ENCODE peak calls at places on chromosome 14, in four cellular contexts. B is cardiac muscle cell, X is kidney, J is transverse colon. K is an unnamed sample. For H3K4me1 and H3K36me3, the result is how much of the 10 kb centered on the place peaks cover.

GRCh38 chr14:36241183-36241582 is 64.7 kb upstream of the PTCSC3 start:
- DNase-seq in X (no peak), B (peak), J (no peak), K (no peak)

GRCh38 chr14:66998013-66998412 is 191.2 kb upstream of the GARIN2 start:
- DNase-seq in X (no peak), J (no peak), B (no peak), K (no peak)

GRCh38 chr14:68305738-68306137 is 486.2 kb downstream of the RAD51B start:
- DNase-seq in X (no peak), B (no peak), J (no peak), K (no peak)

GRCh38 chr14:71165121-71165574 is 257.9 kb downstream of the PCNX1 start:
- DNase-seq in J (peak), X (no peak), B (peak), K (peak)

GRCh38 chr14:75401356-75401755 is 26.5 kb upstream of the JDP2 start:
- DNase-seq in B (peak), J (peak), X (no peak), K (peak)

GRCh38 chr14:100290607-100291304 is 15.5 kb downstream of the SLC25A29 start:
- DNase-seq in B (no peak), X (peak), J (no peak), K (no peak)

GRCh38 chr14:56810341-56810740 is at the start of gene OTX2:
- DNase-seq in J (no peak), X (no peak), B (no peak), K (no peak)

GRCh38 chr14:22478247-22478646 is 110.8 kb downstream of the DAD1 start:
- DNase-seq in B (no peak), J (no peak), X (no peak), K (no peak)

GRCh38 chr14:104967414-104968152 is 10.6 kb downstream of the AHNAK2 start:
- DNase-seq in X (peak), B (peak), J (no peak), K (peak)

GRCh38 chr14:34023824-34024767 is 73.2 kb upstream of the EGLN3 start:
- DNase-seq in J (peak), X (no peak), B (no peak), K (no peak)

GRCh38 chr14:51653096-51653814 is 1.5 kb downstream of the FRMD6 start:
- DNase-seq in X (no peak), B (peak), J (no peak), K (no peak)

GRCh38 chr14:75200451-75200850 is 24.0 kb upstream of the TMED10 start:
- DNase-seq in J (peak), B (no peak), X (peak), K (peak)

GRCh38 chr14:98189077-98189476 is 1082.9 kb downstream of the BCL11B start:
- DNase-seq in B (no peak), X (no peak), J (no peak), K (no peak)

GRCh38 chr14:100369019-100369418 is 45.9 kb downstream of the SLC25A47 start:
- DNase-seq in B (no peak), X (no peak), J (no peak), K (no peak)

GRCh38 chr14:85188836-85189235 is 341.1 kb upstream of the FLRT2 start:
- DNase-seq in B (no peak), X (no peak), J (no peak), K (no peak)

GRCh38 chr14:100192250-100192671 is 32.8 kb upstream of the DEGS2 start:
- DNase-seq in B (peak), J (peak), X (peak), K (peak)

GRCh38 chr14:44149597-44149996 is 357.5 kb downstream of the FSCB start:
- DNase-seq in J (no peak), X (no peak), B (peak), K (no peak)

GRCh38 chr14:77714926-77715325 is 7.0 kb downstream of the SLIRP start:
- DNase-seq in B (no peak), J (no peak), X (no peak), K (no peak)

GRCh38 chr14:83300454-83301064 is 1766.9 kb upstream of the SEL1L start:
- DNase-seq in X (no peak), J (no peak), B (peak), K (no peak)

GRCh38 chr14:90111895-90112534 is 50.2 kb downstream of the KCNK13 start:
- DNase-seq in B (no peak), J (no peak), X (no peak), K (no peak)

GRCh38 chr14:91383439-91383838 is 34.2 kb downstream of the CCDC88C start:
- DNase-seq in X (no peak), B (no peak), J (no peak), K (no peak)

GRCh38 chr14:33014710-33015109 is 76.0 kb downstream of the NPAS3 start:
- DNase-seq in J (no peak), B (no peak), X (no peak), K (no peak)

GRCh38 chr14:21999400-21999799 is 325.8 kb upstream of the OR4E1 start:
- DNase-seq in B (no peak), X (no peak), J (no peak), K (no peak)

GRCh38 chr14:99518441-99519346 is 37.5 kb downstream of the CCNK start:
- DNase-seq in B (peak), X (peak), J (peak), K (peak)

GRCh38 chr14:24399981-24400718 is 1.3 kb downstream of the NYNRIN start:
- DNase-seq in J (no peak), B (no peak), X (no peak), K (no peak)

GRCh38 chr14:74558655-74559054 is 53.4 kb downstream of the LTBP2 start:
- DNase-seq in J (no peak), B (no peak), X (no peak), K (no peak)

GRCh38 chr14:96309907-96310330 is 53.2 kb downstream of the ATG2B start:
- DNase-seq in X (no peak), J (no peak), B (no peak), K (no peak)

GRCh38 chr14:55684956-55685584 is 105.1 kb downstream of the KTN1 start:
- DNase-seq in J (no peak), X (no peak), B (no peak), K (no peak)

DNA sequence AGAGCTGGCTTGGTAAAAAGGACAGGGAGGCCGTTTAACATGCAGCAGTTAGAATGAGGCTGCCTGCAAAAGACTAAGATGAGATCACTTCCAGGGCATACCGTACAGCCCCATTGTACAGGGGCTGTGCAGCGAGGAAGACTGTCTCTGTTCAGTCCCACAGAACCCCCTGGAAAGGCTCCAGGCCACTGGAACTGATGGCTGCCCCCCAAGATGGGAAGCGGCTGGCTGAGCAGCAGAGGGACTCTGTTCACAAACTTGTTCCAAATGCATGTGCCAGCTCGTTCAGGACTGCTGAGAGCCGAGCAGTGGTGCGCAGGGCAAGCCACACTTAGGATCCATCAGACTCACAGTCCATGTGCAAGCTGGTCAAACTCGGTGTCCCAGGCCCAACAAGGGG is 82.9 kb downstream of the CHGA start:
- DNase-seq in J (no peak), B (no peak), X (no peak), K (no peak)
- H3K4me1 ChIP-seq in J (under half), B (under half), X (under half), K (under half)

GRCh38 chr14:63878792-63879191 is 26.0 kb downstream of the SYNE2 start:
- DNase-seq in B (no peak), X (no peak), J (no peak), K (no peak)

GRCh38 chr14:63877594-63877993 is 24.8 kb downstream of the SYNE2 start:
- DNase-seq in J (no peak), X (no peak), B (no peak), K (no peak)

GRCh38 chr14:63878052-63878451 is 25.2 kb downstream of the SYNE2 start:
- DNase-seq in B (no peak), X (no peak), J (no peak), K (no peak)

GRCh38 chr14:63887899-63888298 is 35.1 kb downstream of the SYNE2 start:
- DNase-seq in J (no peak), B (no peak), X (no peak), K (no peak)

DNA sequence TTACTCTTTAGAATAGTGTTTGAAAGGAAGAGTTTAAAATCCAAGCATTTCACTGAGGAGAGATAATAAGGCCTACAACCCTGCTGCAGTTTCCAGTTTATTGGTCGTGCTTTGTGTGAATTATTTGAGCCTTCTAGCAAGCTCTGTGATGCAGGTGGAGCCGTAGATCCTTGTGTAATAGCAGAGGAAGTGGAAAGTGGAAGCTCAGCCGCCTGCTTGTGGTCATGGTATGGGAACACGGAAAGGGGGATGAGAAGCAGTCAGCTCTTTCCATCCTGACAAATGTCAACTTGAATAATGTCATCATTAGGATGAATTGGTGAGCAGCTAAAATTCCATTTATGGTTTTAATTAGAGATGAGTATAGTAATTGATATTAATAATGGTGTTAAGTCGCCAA is 29.1 kb downstream of the SYNE2 start:
- DNase-seq in B (no peak), X (no peak), J (no peak), K (no peak)
- H3K36me3 ChIP-seq in B (under half), X (under half), J (under half), K (under half)

DNA sequence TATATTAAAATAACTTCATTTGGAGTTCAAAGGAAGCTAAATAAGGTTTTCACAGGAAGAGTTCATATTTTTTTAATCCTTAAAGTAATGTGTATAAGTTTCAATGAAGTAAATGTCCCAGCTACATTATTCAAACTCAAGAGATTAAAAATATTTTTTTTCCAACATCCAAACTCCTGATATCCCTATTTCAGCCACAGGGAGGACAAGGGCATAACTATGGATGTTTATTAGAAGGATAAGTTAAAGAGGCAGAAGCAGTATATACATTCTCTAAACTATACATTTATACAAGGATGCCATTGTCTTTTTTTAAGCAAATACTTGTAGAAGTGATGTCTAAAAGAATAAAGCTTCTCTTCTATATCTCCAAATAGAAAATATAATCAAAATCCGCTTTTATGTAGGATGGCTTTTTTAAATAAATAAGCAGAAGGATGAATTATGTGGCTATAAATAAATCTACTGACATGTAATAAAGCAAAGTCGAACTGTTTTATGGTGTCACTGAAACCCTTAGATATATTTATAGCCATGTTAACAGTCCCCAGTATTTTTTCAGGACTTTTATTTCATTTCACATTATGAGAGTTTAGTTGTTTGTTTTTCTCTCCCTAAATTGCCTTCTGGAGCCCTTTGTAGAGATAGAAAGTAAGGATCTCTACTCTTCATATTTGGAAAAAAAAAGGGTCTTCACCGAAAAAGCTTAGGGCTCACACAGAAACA is 936.5 kb downstream of the DIO2 start:
- DNase-seq in B (no peak), J (no peak), X (no peak), K (no peak)
- TF ChIP-seq CTCF in B (no peak), J (no peak), X (no peak), K (no peak)

DNA sequence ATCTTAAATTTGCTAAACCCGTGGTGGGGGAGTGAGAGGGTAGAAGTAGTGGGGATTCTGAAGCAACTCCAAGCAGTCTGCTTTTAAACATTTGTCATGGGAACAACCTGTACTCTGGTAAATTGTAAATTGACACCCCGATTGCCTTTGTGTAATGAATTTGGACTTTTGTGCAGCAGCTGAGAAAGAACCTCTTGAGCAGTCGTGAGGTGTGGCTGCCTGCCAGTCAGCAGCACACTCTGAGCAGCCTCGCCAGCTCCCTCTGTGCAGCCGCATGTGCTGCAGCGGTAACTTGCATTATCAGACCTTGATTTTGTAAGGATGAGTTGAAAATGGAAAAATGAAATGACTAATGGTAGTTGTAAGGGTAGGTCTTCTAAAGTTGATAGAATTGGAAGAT is 74.3 kb downstream of the SUSD6 start:
- DNase-seq in X (peak), J (peak), B (peak), K (peak)
- H3K4me1 ChIP-seq in X (under half), J (under half), B (under half), K (under half)

DNA sequence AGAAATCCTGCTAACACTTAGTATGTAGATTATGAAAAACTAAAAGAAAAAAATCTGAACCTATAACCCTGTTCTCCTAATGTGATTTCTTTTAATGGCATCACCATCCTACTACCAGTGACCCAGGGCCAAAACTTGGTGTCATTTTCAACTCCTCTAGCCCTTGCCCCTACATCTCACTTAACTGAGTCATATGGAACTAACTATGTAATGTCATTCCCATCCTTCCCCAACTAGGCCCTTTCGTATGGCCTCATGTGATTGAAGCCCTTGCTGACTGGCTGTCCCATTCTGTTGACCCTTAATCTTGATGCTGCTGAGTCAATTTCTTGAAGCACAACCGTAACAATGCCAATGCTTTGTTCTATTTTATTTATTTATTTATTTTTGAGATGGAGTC is 7.6 kb downstream of the DMAC2L start:
- DNase-seq in B (no peak), J (no peak), X (no peak), K (no peak)
- H3K36me3 ChIP-seq in B (under half), J (under half), X (under half), K (under half)

GRCh38 chr14:59882957-59883356 is 12.4 kb upstream of the RTN1 start:
- DNase-seq in X (no peak), B (no peak), J (no peak), K (no peak)
- TF ChIP-seq CTCF in X (no peak), B (peak), J (no peak), K (no peak)

DNA sequence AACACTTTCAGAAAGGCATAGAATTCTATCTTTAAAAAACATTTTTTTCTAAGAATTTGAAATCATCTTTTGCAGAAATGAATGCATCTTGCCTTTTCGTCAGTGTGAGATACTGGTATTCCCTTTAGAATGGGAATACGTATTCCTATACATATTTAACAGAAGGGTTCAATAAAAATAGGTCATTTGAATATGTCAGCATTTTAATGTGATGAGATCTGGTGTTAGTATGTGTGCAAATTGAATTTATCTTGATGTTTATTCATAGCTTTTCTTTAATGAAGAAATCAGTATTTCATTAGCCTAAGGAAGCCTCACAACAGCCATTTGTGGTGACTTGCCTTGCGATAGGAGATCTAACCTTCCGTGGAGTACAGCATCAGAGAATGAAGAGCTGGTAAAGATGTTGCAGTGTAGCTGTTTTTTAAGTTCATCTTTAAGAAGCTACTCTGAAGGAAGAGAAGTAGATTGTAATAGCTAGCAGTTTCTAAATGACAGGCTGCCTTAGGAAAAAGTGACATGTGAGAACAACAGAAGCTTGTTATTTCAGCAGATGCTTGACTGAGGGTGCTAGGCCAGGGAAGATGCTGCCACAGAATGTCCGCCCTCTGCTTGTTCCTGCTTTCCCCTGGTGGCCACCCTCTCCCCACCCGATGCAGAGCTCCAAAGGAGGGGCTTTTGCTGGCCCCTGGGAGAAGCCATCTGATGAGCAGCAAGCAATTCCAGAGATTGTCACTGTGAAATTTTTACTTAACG is 44.4 kb downstream of the WDR20 start:
- DNase-seq in B (no peak), X (peak), J (no peak), K (no peak)
- H3K4me1 ChIP-seq in B (under half), X (under half), J (under half), K (under half)

GRCh38 chr14:102693006-102693755 is 84.1 kb upstream of the TRAF3 start:
- DNase-seq in B (no peak), X (no peak), J (no peak), K (no peak)

GRCh38 chr14:102694530-102695171 is 82.6 kb upstream of the TRAF3 start:
- DNase-seq in J (peak), X (no peak), B (peak), K (no peak)

GRCh38 chr14:102692334-102692733 is 84.9 kb upstream of the TRAF3 start:
- DNase-seq in J (no peak), X (no peak), B (no peak), K (no peak)

GRCh38 chr14:102690509-102691286 is 86.6 kb upstream of the TRAF3 start:
- DNase-seq in X (no peak), J (peak), B (no peak), K (no peak)

GRCh38 chr14:102691763-102692162 is 85.5 kb upstream of the TRAF3 start:
- DNase-seq in J (no peak), B (no peak), X (no peak), K (no peak)
- H3K36me3 ChIP-seq in J (under half), B (under half), X (under half), K (under half)

K was measured in mucosa of descending colon.